ENCODE peak calls at places on chromosome 19, in four cellular contexts. B is CD4-positive, alpha-beta T cell; N is dorsolateral prefrontal cortex; T is fibroblast of pulmonary artery. S is an unnamed sample.

GRCh38 chr19:14554382-14554812 is 17.5 kb downstream of the NDUFB7 start:
- DNase-seq in B (no peak), N (no peak), T (no peak), S (no peak)

GRCh38 chr19:46601318-46602224 is at the start of gene CALM3:
- DNase-seq in T (no peak), B (no peak), N (no peak), S (no peak)

GRCh38 chr19:44608391-44608821 is 5.0 kb upstream of the IGSF23 start:
- DNase-seq in B (no peak), T (peak), N (no peak), S (no peak)

GRCh38 chr19:17538684-17539287 is 16.7 kb upstream of the COLGALT1 start:
- DNase-seq in T (no peak), N (no peak), B (no peak), S (no peak)

GRCh38 chr19:39083983-39084731 is at the start of gene ACP7:
- DNase-seq in N (no peak), B (peak), T (no peak), S (peak)

GRCh38 chr19:765179-765738 is 14.3 kb downstream of the MISP start:
- DNase-seq in T (no peak), N (no peak), B (no peak), S (no peak)

GRCh38 chr19:18168673-18169381 is 4.8 kb upstream of the IFI30 start:
- DNase-seq in B (no peak), N (no peak), T (no peak), S (no peak)

GRCh38 chr19:35501684-35502083 is 11.4 kb upstream of the KRTDAP start:
- DNase-seq in B (no peak), N (no peak), T (peak), S (no peak)

GRCh38 chr19:28710278-28710677 is 502.7 kb downstream of the UQCRFS1 start:
- DNase-seq in N (no peak), B (no peak), T (peak), S (no peak)

GRCh38 chr19:21851596-21852345 is 15.8 kb upstream of the ZNF43 start:
- DNase-seq in N (peak), B (peak), T (peak), S (peak)

GRCh38 chr19:28609091-28609755 is 603.7 kb downstream of the UQCRFS1 start:
- DNase-seq in B (no peak), N (no peak), T (no peak), S (no peak)

GRCh38 chr19:47564081-47564480 is 8.9 kb downstream of the ZNF541 start:
- DNase-seq in B (no peak), T (no peak), N (no peak), S (no peak)

GRCh38 chr19:49616945-49617344 is 23.0 kb downstream of the RRAS start:
- DNase-seq in T (no peak), B (no peak), N (no peak), S (no peak)

GRCh38 chr19:7977723-7978040 is 27.8 kb downstream of the ELAVL1 start:
- DNase-seq in B (no peak), T (no peak), N (no peak), S (no peak)

GRCh38 chr19:57615346-57615745 is 1.3 kb downstream of the ZNF134 start:
- DNase-seq in N (no peak), T (no peak), B (no peak), S (no peak)

GRCh38 chr19:57611113-57611512 is 2.9 kb upstream of the ZNF134 start:
- DNase-seq in B (no peak), T (no peak), N (no peak), S (no peak)

DNA sequence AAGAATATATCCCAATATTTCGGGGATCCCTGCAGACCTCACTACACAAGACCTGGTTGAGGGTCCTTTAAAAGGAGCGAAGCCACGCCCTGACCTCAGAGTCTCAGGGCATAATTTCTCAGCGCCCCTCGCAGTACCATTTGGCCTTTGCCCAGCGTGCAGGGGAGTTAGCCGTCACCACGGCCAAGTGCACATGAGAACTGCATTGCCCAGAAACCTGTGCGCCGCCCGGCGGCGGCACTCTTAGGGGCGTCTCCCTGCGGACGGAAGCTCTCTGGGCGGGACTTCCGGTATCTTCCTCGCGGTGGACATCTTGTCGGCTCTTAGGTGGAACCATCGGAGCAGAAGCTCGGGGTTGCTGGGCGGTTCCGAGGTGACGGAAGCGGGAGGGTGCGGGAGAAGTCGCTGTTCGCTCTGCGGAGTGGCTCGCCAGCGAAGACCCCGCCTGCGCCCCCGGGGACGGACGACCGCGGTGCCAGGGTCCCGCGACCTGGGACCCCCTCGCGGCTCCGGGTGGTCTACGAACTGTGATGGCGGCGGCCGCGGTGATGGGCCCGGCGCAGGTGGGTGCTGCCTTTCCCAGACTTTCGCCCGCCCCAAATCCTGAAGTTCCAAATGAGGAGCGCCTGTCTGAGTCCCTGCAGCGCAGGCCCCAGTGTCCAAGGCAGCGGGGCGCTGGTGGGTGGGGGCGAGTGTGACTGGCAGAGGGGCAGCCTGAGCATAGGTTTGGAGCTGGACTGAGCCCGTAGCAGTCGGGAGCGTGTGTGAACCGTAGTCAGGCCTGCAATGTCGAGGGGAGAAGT is at the start of gene ZNF134:
- DNase-seq in B (peak), T (peak), N (peak), S (peak)
- TF ChIP-seq CTCF in B (peak), T (peak), N (peak), S (no peak)

GRCh38 chr19:31943305-31943704 is 402.1 kb upstream of the ZNF507 start:
- DNase-seq in N (no peak), T (no peak), B (no peak), S (no peak)
- TF ChIP-seq CTCF in N (no peak), T (no peak), B (no peak), S (no peak)

GRCh38 chr19:55103190-55103589 is 14.2 kb downstream of the PPP1R12C start:
- DNase-seq in N (no peak), B (no peak), T (no peak), S (no peak)

GRCh38 chr19:55101261-55101660 is 16.2 kb downstream of the PPP1R12C start:
- DNase-seq in B (no peak), T (no peak), N (no peak), S (no peak)

GRCh38 chr19:55097864-55098715 is 19.3 kb downstream of the PPP1R12C start:
- DNase-seq in B (no peak), T (no peak), N (no peak), S (no peak)

GRCh38 chr19:55098716-55099556 is 18.5 kb downstream of the PPP1R12C start:
- DNase-seq in N (no peak), B (no peak), T (no peak), S (no peak)

GRCh38 chr19:55099557-55100506 is 17.6 kb downstream of the PPP1R12C start:
- DNase-seq in B (no peak), T (no peak), N (no peak), S (no peak)
- TF ChIP-seq CTCF in B (no peak), T (no peak), N (no peak), S (no peak)

GRCh38 chr19:3544742-3545668 is 6.0 kb downstream of the TEKTIP1 start:
- DNase-seq in N (peak), B (peak), T (peak), S (peak)
- TF ChIP-seq CTCF in N (peak), B (peak), T (peak), S (peak)

GRCh38 chr19:41439441-41440222 is at the start of gene DMAC2:
- DNase-seq in T (peak), B (peak), N (peak), S (peak)
- TF ChIP-seq CTCF in T (peak), B (peak), N (peak), S (peak)

GRCh38 chr19:23771348-23771747 is 12.7 kb upstream of the ZNF681 start:
- DNase-seq in B (no peak), T (no peak), N (no peak), S (no peak)

GRCh38 chr19:23770672-23771250 is 12.1 kb upstream of the ZNF681 start:
- DNase-seq in B (no peak), T (no peak), N (no peak), S (no peak)

GRCh38 chr19:23771761-23772667 is 13.3 kb upstream of the ZNF681 start:
- DNase-seq in N (no peak), B (no peak), T (no peak), S (no peak)

GRCh38 chr19:23772668-23773063 is 14.0 kb upstream of the ZNF681 start:
- DNase-seq in N (no peak), B (no peak), T (no peak), S (no peak)

DNA sequence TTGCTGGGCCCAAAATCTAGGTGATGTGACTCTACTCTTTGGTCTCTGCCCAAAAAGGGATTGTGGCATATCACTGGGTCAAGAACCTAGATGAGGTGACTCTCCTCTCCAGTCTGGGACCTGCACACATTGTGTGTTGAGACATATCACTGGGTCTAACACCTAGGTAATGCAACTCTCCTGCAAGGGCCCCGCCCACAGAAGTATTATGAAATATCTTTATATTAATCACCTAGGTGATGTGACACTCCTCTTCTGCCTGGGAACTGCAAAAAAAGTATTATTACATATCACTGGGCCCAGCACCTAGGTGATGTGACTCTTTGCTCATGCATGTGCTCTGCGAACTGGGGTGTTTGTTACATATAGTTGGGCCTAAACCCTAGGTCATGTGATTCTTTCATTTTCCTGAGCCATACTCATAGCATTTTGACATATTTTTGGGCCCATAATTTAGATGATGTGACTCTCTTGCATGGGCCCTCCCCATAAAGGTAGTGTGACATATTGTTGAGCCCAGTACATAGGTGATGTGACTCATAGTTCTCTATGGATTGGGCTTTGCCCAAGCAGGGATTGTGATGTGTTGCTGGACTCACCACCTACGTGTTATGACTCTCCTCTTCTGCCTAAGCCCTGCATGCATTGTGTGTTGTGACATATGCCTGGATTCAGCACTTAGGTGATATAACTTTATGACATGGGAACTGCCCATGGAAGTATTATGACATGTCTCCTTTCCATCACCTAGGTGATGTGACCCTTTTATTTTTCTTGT is 11.2 kb upstream of the ZNF681 start:
- DNase-seq in B (no peak), N (no peak), T (no peak), S (no peak)
- TF ChIP-seq CTCF in B (no peak), N (no peak), T (no peak), S (no peak)